ENCODE peak calls at places on chromosomes 3 and 15, in seven cellular contexts. O, A, L, K, P, J and G are unnamed samples.

GRCh38 chr3:119297169-119297568 is 3.0 kb downstream of the ARHGAP31 start:
- DNase-seq in P (no peak), L (peak), O (no peak), K (no peak), A (no peak), J (no peak), G (no peak)

GRCh38 chr15:27694506-27695077 is 404.5 kb downstream of the OCA2 start:
- DNase-seq in A (no peak), K (no peak), P (no peak), L (peak), O (no peak), J (no peak), G (no peak)

GRCh38 chr15:89171136-89172072 is 50.0 kb downstream of the RLBP1 start:
- DNase-seq in L (peak), P (peak), A (no peak), O (no peak), J (peak), K (no peak), G (no peak)

GRCh38 chr3:134388748-134389485 is 14.7 kb upstream of the AMOTL2 start:
- DNase-seq in L (no peak), P (no peak), A (no peak), K (no peak), O (no peak), J (no peak), G (no peak)

GRCh38 chr3:20185364-20185732 is 658 bp downstream of the SGO1 start:
- DNase-seq in J (peak), O (no peak), P (peak), L (peak), A (no peak), K (no peak), G (no peak)

GRCh38 chr15:36208868-36209582 is 370.4 kb upstream of the CDIN1 start:
- DNase-seq in P (no peak), K (no peak), J (no peak), L (peak), O (no peak), A (no peak), G (no peak)

GRCh38 chr15:73700041-73700842 is 16.1 kb downstream of the CD276 start:
- DNase-seq in P (peak), A (peak), L (peak), O (peak), J (peak), K (peak), G (peak)

GRCh38 chr3:33131328-33132018 is 17.7 kb downstream of the CRTAP start:
- DNase-seq in A (no peak), K (peak), L (peak), O (no peak), J (peak), P (peak), G (peak)

GRCh38 chr3:185207931-185208746 is 45.7 kb downstream of the EHHADH start:
- DNase-seq in J (no peak), P (no peak), K (no peak), L (no peak), A (no peak), O (no peak), G (no peak)

GRCh38 chr15:82530606-82531379 is 9.5 kb downstream of the RPS17 start:
- DNase-seq in L (peak), K (no peak), J (peak), P (peak), A (no peak), O (no peak), G (peak)

GRCh38 chr15:75840659-75841058 is 2.6 kb upstream of the UBE2Q2 start:
- DNase-seq in K (no peak), L (peak), A (no peak), J (no peak), O (no peak), P (no peak), G (no peak)

GRCh38 chr3:134325106-134325705 is 49.0 kb downstream of the AMOTL2 start:
- DNase-seq in L (peak), K (no peak), P (no peak), A (no peak), O (no peak), J (no peak), G (no peak)

GRCh38 chr3:150917941-150918340 is 12.7 kb upstream of the MINDY4B start:
- DNase-seq in K (no peak), A (no peak), L (no peak), J (no peak), O (no peak), P (no peak), G (no peak)

GRCh38 chr15:64930019-64930652 is 18.4 kb downstream of the ANKDD1A start:
- DNase-seq in K (no peak), L (no peak), J (no peak), A (no peak), O (no peak), P (no peak), G (no peak)

GRCh38 chr15:47768730-47769129 is 51.4 kb downstream of the SEMA6D start:
- DNase-seq in A (no peak), K (no peak), O (no peak), P (no peak), L (no peak), J (no peak), G (no peak)

GRCh38 chr3:150371741-150372254 is 36.3 kb upstream of the TSC22D2 start:
- DNase-seq in P (peak), J (no peak), A (no peak), O (peak), L (peak), K (no peak), G (no peak)

GRCh38 chr3:23856286-23856685 is 50.5 kb downstream of the UBE2E1 start:
- DNase-seq in P (no peak), A (no peak), K (no peak), O (no peak), L (peak), J (no peak), G (no peak)

GRCh38 chr3:142857056-142857455 is 31.8 kb downstream of the PCOLCE2 start:
- DNase-seq in L (peak), K (no peak), P (peak), O (no peak), J (peak), A (no peak), G (no peak)

GRCh38 chr3:29635888-29636287 is 355.0 kb downstream of the RBMS3 start:
- DNase-seq in L (no peak), J (no peak), A (no peak), P (no peak), K (no peak), O (no peak), G (no peak)

GRCh38 chr3:167776144-167776685 is 40.7 kb downstream of the SERPINI1 start:
- DNase-seq in P (no peak), K (no peak), J (no peak), A (no peak), O (no peak), L (no peak), G (no peak)

GRCh38 chr15:101090460-101090853 is 161.4 kb downstream of the CHSY1 start:
- DNase-seq in O (no peak), J (no peak), L (no peak), A (no peak), K (no peak), P (no peak), G (no peak)

GRCh38 chr3:59542276-59542675 is 492.5 kb upstream of the CFAP20DC start:
- DNase-seq in P (no peak), O (no peak), L (no peak), K (no peak), A (no peak), J (no peak), G (no peak)

GRCh38 chr3:47573190-47574172 is 5.2 kb downstream of the CSPG5 start:
- DNase-seq in O (no peak), L (no peak), K (no peak), A (no peak), P (no peak), J (no peak), G (no peak)

GRCh38 chr3:115855911-115856310 is 232.6 kb downstream of the GAP43 start:
- DNase-seq in P (no peak), A (no peak), L (no peak), O (no peak), K (no peak), J (no peak), G (no peak)

GRCh38 chr15:75544273-75544862 is 34.7 kb downstream of the PTPN9 start:
- DNase-seq in L (no peak), P (no peak), O (no peak), K (no peak), A (no peak), J (no peak), G (no peak)

GRCh38 chr15:37877851-37878577 is 56.4 kb upstream of the TMCO5A start:
- DNase-seq in J (no peak), O (no peak), P (no peak), A (no peak), L (peak), K (no peak), G (no peak)

GRCh38 chr15:45795487-45796069 is 160.7 kb downstream of the SQOR start:
- DNase-seq in A (peak), O (no peak), L (peak), P (peak), J (peak), K (no peak), G (no peak)

GRCh38 chr3:99509224-99509623 is 129.2 kb upstream of the COL8A1 start:
- DNase-seq in J (no peak), L (peak), O (no peak), A (no peak), P (no peak), K (no peak), G (no peak)

GRCh38 chr3:160106905-160107861 is 118.0 kb upstream of the C3orf80 start:
- DNase-seq in A (no peak), P (peak), J (no peak), K (no peak), L (no peak), O (no peak), G (no peak)

GRCh38 chr15:40160689-40161688 is at the start of gene BUB1B:
- DNase-seq in J (peak), L (peak), P (peak), K (peak), O (peak), A (peak), G (peak)

GRCh38 chr15:67879440-67880129 is 39.7 kb upstream of the RNU6-1 start:
- DNase-seq in J (no peak), L (no peak), P (no peak), O (no peak), A (no peak), K (no peak), G (no peak)

GRCh38 chr3:56314842-56315241 is 153.4 kb downstream of the ERC2 start:
- DNase-seq in J (no peak), P (no peak), K (no peak), A (no peak), L (peak), O (no peak), G (no peak)

GRCh38 chr3:143237036-143237688 is 117.6 kb downstream of the CHST2 start:
- DNase-seq in O (no peak), L (peak), K (no peak), J (no peak), P (no peak), A (no peak), G (no peak)

GRCh38 chr15:84929795-84930371 is 45.4 kb downstream of the SLC28A1 start:
- DNase-seq in J (no peak), P (peak), O (no peak), L (peak), A (no peak), K (no peak), G (no peak)

GRCh38 chr15:68634122-68634482 is 55.3 kb downstream of the CORO2B start:
- DNase-seq in O (no peak), J (no peak), A (no peak), K (no peak), P (no peak), L (no peak), G (no peak)

GRCh38 chr15:89770041-89770440 is 6.1 kb upstream of the MESP2 start:
- DNase-seq in J (no peak), P (no peak), L (no peak), O (no peak), K (no peak), A (no peak), G (no peak)

GRCh38 chr3:107826727-107827126 is 264.1 kb downstream of the CD47 start:
- DNase-seq in A (no peak), L (no peak), J (no peak), P (no peak), O (no peak), K (no peak), G (peak)

GRCh38 chr3:4850211-4850927 is 128.9 kb upstream of the BHLHE40 start:
- DNase-seq in J (no peak), A (no peak), L (no peak), O (no peak), P (no peak), K (no peak), G (no peak)